ENCODE peak calls at places on chromosomes 12 and 14, in nine cellular contexts. V is RWPE2; H is activated T-cell treated with anti-CD3 and anti-CD28 coated beads for 1 hour; D is progenitor cell of endocrine pancreas; P is upper lobe of right lung; Y is fibroblast of the conjunctiva; K is activated T-helper 2 cell treated with anti-CD3 and anti-CD28 coated beads, Interferon-gamma antibody, Interleukin-2, Interleukin-4, amounts not matched to agents 10 μg/mL and 5 μg/mL and 100 μg/mL, durations not matched to agents 14 hours and 24 hours and 36 hours; J is activated T-helper 1 cell treated with anti-CD3 and anti-CD28 coated beads, Interleukin-12 subunit alpha, Interleukin-12 subunit beta, Interleukin-2, Interleukin-4 antibody, amounts not matched to agents 30 ng/mL and 10 ng/mL and 1 ng/mL, durations not matched to agents 14 hours and 24 hours and 36 hours; L is COR-L47. S is an unnamed sample.
A peak's percentile ranks its signal among the peaks of the same experiment; 100 is the strongest.

GRCh38 chr12:6540181-6540877 is 6.0 kb downstream of the GAPDH start:
- DNase-seq in P (peak; percentile 91), D (no peak), K (peak; percentile 51), L (peak; percentile 26), J (peak; percentile 54), H (no peak), Y (peak; percentile 88), V (peak; percentile 97), S (peak; percentile 91)

GRCh38 chr14:94173471-94173884 is 644 bp upstream of the PPP4R4 start:
- DNase-seq in P (peak; percentile 74), D (no peak), V (peak; percentile 75), K (no peak), H (peak; percentile 6), L (no peak), J (no peak), Y (no peak), S (no peak)

GRCh38 chr12:115756804-115757203 is 520.7 kb downstream of the MED13L start:
- DNase-seq in P (no peak), H (no peak), D (no peak), L (no peak), J (no peak), V (no peak), Y (no peak), K (no peak), S (no peak)

GRCh38 chr12:26044007-26044394 is 80.8 kb downstream of the BHLHE41 start:
- DNase-seq in H (no peak), D (no peak), V (no peak), L (no peak), K (no peak), J (no peak), P (no peak), Y (no peak), S (no peak)

GRCh38 chr12:117743746-117744145 is 225.0 kb downstream of the KSR2 start:
- DNase-seq in Y (no peak), D (no peak), K (no peak), H (no peak), J (no peak), V (no peak), P (no peak), L (no peak), S (no peak)

GRCh38 chr14:74259513-74259912 is 20.3 kb downstream of the VSX2 start:
- DNase-seq in K (no peak), V (no peak), D (no peak), Y (no peak), J (no peak), P (no peak), H (no peak), L (no peak), S (no peak)

GRCh38 chr12:61891632-61892031 is 368.6 kb upstream of the USP15 start:
- DNase-seq in V (no peak), J (no peak), H (no peak), Y (peak; percentile 1), L (no peak), K (no peak), P (no peak), D (no peak), S (no peak)

GRCh38 chr14:99517046-99517642 is 35.9 kb downstream of the CCNK start:
- DNase-seq in H (no peak), K (no peak), V (peak; percentile 73), J (no peak), Y (no peak), L (no peak), D (no peak), P (no peak), S (no peak)

GRCh38 chr12:93373847-93374723 is 3.6 kb upstream of the NUDT4 start:
- DNase-seq in J (no peak), D (no peak), P (no peak), K (no peak), V (no peak), Y (no peak), H (no peak), L (no peak), S (no peak)

GRCh38 chr12:75809745-75810144 is 221.8 kb downstream of the PHLDA1 start:
- DNase-seq in L (no peak), H (no peak), K (no peak), J (no peak), V (no peak), D (no peak), Y (no peak), P (no peak), S (no peak)

GRCh38 chr12:124399622-124400021 is 104.7 kb downstream of the RFLNA start:
- DNase-seq in D (no peak), L (no peak), H (peak; percentile 22), V (no peak), J (no peak), Y (no peak), P (no peak), K (no peak), S (peak; percentile 33)

GRCh38 chr12:12686925-12687324 is 9.1 kb downstream of the GPR19 start:
- DNase-seq in Y (peak; percentile 14), L (no peak), H (no peak), D (no peak), P (no peak), K (no peak), J (no peak), V (no peak), S (no peak)

GRCh38 chr12:106329231-106329985 is 26.9 kb downstream of the TCP11L2 start:
- DNase-seq in Y (no peak), L (peak; percentile 36), P (no peak), D (no peak), K (no peak), J (no peak), V (no peak), H (no peak), S (no peak)

GRCh38 chr12:128268348-128268725 is 1.4 kb downstream of the TMEM132C start:
- DNase-seq in P (no peak), J (no peak), H (no peak), L (no peak), Y (no peak), K (no peak), V (no peak), D (no peak), S (no peak)

GRCh38 chr12:58969227-58969626 is 48.9 kb upstream of the LRIG3 start:
- DNase-seq in J (no peak), V (no peak), Y (no peak), K (no peak), L (no peak), P (no peak), D (no peak), H (no peak), S (no peak)

GRCh38 chr12:41576925-41577324 is 388.8 kb downstream of the PDZRN4 start:
- DNase-seq in K (no peak), P (no peak), Y (no peak), J (no peak), L (no peak), V (no peak), D (no peak), H (no peak), S (no peak)

GRCh38 chr12:105170139-105170538 is 62.6 kb downstream of the WASHC4 start:
- DNase-seq in K (no peak), V (no peak), J (no peak), H (no peak), Y (no peak), P (no peak), D (no peak), L (no peak), S (no peak)

GRCh38 chr14:96782436-96782835 is 14.7 kb upstream of the VRK1 start:
- DNase-seq in P (no peak), Y (no peak), L (no peak), D (no peak), J (no peak), V (no peak), H (no peak), K (no peak), S (no peak)

GRCh38 chr12:25034676-25035075 is 85.8 kb upstream of the BCAT1 start:
- DNase-seq in J (no peak), L (no peak), P (no peak), V (no peak), D (no peak), H (no peak), Y (no peak), K (no peak), S (no peak)

GRCh38 chr12:94762943-94763342 is 112.6 kb upstream of the TMCC3 start:
- DNase-seq in J (no peak), V (no peak), P (no peak), L (no peak), Y (no peak), D (no peak), H (no peak), K (no peak), S (no peak)

GRCh38 chr12:95548539-95549391 is 2.5 kb downstream of the USP44 start:
- DNase-seq in K (peak; percentile 62), Y (no peak), V (no peak), P (peak; percentile 89), H (peak; percentile 58), J (peak; percentile 66), D (peak; percentile 63), L (peak; percentile 30), S (peak; percentile 51)

GRCh38 chr14:63896278-63896720 is 43.5 kb downstream of the SYNE2 start:
- DNase-seq in Y (peak; percentile 87), D (no peak), P (no peak), K (no peak), J (no peak), L (peak; percentile 24), V (peak; percentile 80), H (no peak), S (peak; percentile 55)

GRCh38 chr12:109994262-109995175 is 1.6 kb downstream of the GIT2 start:
- DNase-seq in D (no peak), P (no peak), V (no peak), K (no peak), J (no peak), Y (no peak), L (no peak), H (no peak), S (no peak)

GRCh38 chr12:71710276-71711125 is 24.6 kb downstream of the TMEM19 start:
- DNase-seq in J (no peak), H (no peak), Y (peak; percentile 37), V (peak; percentile 90), L (no peak), P (no peak), D (no peak), K (no peak), S (peak; percentile 52)

GRCh38 chr14:89028462-89029134 is 204.1 kb downstream of the TTC8 start:
- DNase-seq in P (no peak), K (no peak), J (no peak), V (no peak), L (no peak), D (no peak), H (no peak), Y (no peak), S (no peak)

GRCh38 chr14:100294213-100294962 is 11.9 kb downstream of the SLC25A29 start:
- DNase-seq in Y (no peak), H (no peak), D (no peak), P (peak; percentile 47), K (no peak), J (no peak), L (no peak), V (no peak), S (no peak)

GRCh38 chr12:67764055-67764454 is 115.5 kb downstream of the DYRK2 start:
- DNase-seq in H (no peak), J (no peak), K (no peak), D (no peak), Y (no peak), P (no peak), L (no peak), V (no peak), S (no peak)